ENCODE peak calls at places on chromosomes 16 and 17, in four cellular contexts. One of them, this sample, is unnamed.

GRCh38 chr16:1496464-1496863 is 3.3 kb downstream of the TELO2 start:
- DNase-seq in K562: no peak
- DNase-seq in HepG2: no peak
- DNase-seq in GM12878: no peak
- DNase-seq in this sample: no peak

GRCh38 chr16:89144681-89145080 is 26.9 kb upstream of the CDH15 start:
- DNase-seq in GM12878: no peak
- DNase-seq in HepG2: no peak
- DNase-seq in K562: no peak
- DNase-seq in this sample: no peak

GRCh38 chr16:56388209-56388608 is 37.1 kb downstream of the AMFR start:
- DNase-seq in K562: no peak
- DNase-seq in HepG2: no peak
- DNase-seq in GM12878: no peak
- DNase-seq in this sample: no peak

GRCh38 chr16:89371386-89371785 is 119.0 kb downstream of the ANKRD11 start:
- DNase-seq in GM12878: no peak
- DNase-seq in HepG2: no peak
- DNase-seq in K562: no peak
- DNase-seq in this sample: no peak

GRCh38 chr17:49890077-49890821 is 42.4 kb upstream of the TAC4 start:
- DNase-seq in HepG2: no peak
- DNase-seq in GM12878: no peak
- DNase-seq in K562: no peak
- DNase-seq in this sample: peak; percentile 42

GRCh38 chr17:71304498-71305158 is 816.2 kb upstream of the SOX9 start:
- DNase-seq in K562: no peak
- DNase-seq in HepG2: no peak
- DNase-seq in GM12878: no peak
- DNase-seq in this sample: peak; percentile 37

GRCh38 chr17:63431939-63432804 is 13.9 kb downstream of the CYB561 start:
- DNase-seq in K562: peak; percentile 90
- DNase-seq in GM12878: no peak
- DNase-seq in HepG2: peak; percentile 81
- DNase-seq in this sample: no peak

GRCh38 chr16:14475370-14476139 is 154.5 kb downstream of the PARN start:
- DNase-seq in HepG2: peak; percentile 91
- DNase-seq in GM12878: no peak
- DNase-seq in K562: no peak
- DNase-seq in this sample: no peak

GRCh38 chr16:72211085-72211484 is 39.1 kb upstream of the PMFBP1 start:
- DNase-seq in K562: no peak
- DNase-seq in HepG2: no peak
- DNase-seq in GM12878: no peak
- DNase-seq in this sample: no peak

GRCh38 chr17:41620583-41621434 is 3.6 kb downstream of the KRT17 start:
- DNase-seq in K562: no peak
- DNase-seq in GM12878: no peak
- DNase-seq in HepG2: no peak
- DNase-seq in this sample: no peak

GRCh38 chr17:8075574-8076342 is 11.8 kb downstream of the ALOX12B start:
- DNase-seq in K562: no peak
- DNase-seq in GM12878: no peak
- DNase-seq in HepG2: no peak
- DNase-seq in this sample: no peak

GRCh38 chr16:58198022-58198683 is at the start of gene CSNK2A2:
- DNase-seq in GM12878: no peak
- DNase-seq in K562: peak; percentile 96
- DNase-seq in HepG2: peak; percentile 56
- DNase-seq in this sample: peak; percentile 54

GRCh38 chr16:12584488-12585233 is 219.0 kb downstream of the CPPED1 start:
- DNase-seq in GM12878: no peak
- DNase-seq in K562: no peak
- DNase-seq in HepG2: peak; percentile 91
- DNase-seq in this sample: no peak

GRCh38 chr16:61382435-61382834 is 653.8 kb downstream of the CDH8 start:
- DNase-seq in GM12878: no peak
- DNase-seq in K562: no peak
- DNase-seq in HepG2: no peak
- DNase-seq in this sample: no peak

GRCh38 chr17:75602644-75603043 is 15.0 kb downstream of the MYO15B start:
- DNase-seq in GM12878: no peak
- DNase-seq in HepG2: no peak
- DNase-seq in K562: no peak
- DNase-seq in this sample: no peak

GRCh38 chr16:64452446-64452845 is 669.4 kb downstream of the CDH11 start:
- DNase-seq in HepG2: no peak
- DNase-seq in K562: no peak
- DNase-seq in GM12878: no peak
- DNase-seq in this sample: no peak

GRCh38 chr17:9371019-9371418 is 204.6 kb downstream of the STX8 start:
- DNase-seq in K562: no peak
- DNase-seq in GM12878: peak; percentile 37
- DNase-seq in HepG2: peak; percentile 83
- DNase-seq in this sample: no peak

GRCh38 chr16:2229091-2229490 is 5.7 kb downstream of the E4F1 start:
- DNase-seq in K562: no peak
- DNase-seq in GM12878: no peak
- DNase-seq in HepG2: no peak
- DNase-seq in this sample: no peak

GRCh38 chr17:11948791-11949190 is 48.5 kb downstream of the ZNF18 start:
- DNase-seq in GM12878: no peak
- DNase-seq in HepG2: no peak
- DNase-seq in K562: no peak
- DNase-seq in this sample: no peak

GRCh38 chr16:4743217-4743897 is 9.0 kb downstream of the DNAAF8 start:
- DNase-seq in K562: no peak
- DNase-seq in GM12878: no peak
- DNase-seq in HepG2: no peak
- DNase-seq in this sample: no peak

GRCh38 chr16:3785413-3785812 is 68.1 kb upstream of the TRAP1 start:
- DNase-seq in GM12878: no peak
- DNase-seq in K562: no peak
- DNase-seq in HepG2: no peak
- DNase-seq in this sample: no peak

GRCh38 chr17:79548116-79548515 is 62.7 kb downstream of the RBFOX3 start:
- DNase-seq in HepG2: no peak
- DNase-seq in K562: no peak
- DNase-seq in GM12878: no peak
- DNase-seq in this sample: no peak

GRCh38 chr17:73705594-73705993 is 61.3 kb upstream of the SDK2 start:
- DNase-seq in GM12878: no peak
- DNase-seq in K562: no peak
- DNase-seq in HepG2: no peak
- DNase-seq in this sample: no peak

GRCh38 chr17:10668771-10669170 is 11.7 kb upstream of the MYH3 start:
- DNase-seq in K562: no peak
- DNase-seq in HepG2: no peak
- DNase-seq in GM12878: no peak
- DNase-seq in this sample: no peak

GRCh38 chr16:85448557-85449194 is 164.4 kb upstream of the GSE1 start:
- DNase-seq in GM12878: no peak
- DNase-seq in HepG2: peak; percentile 79
- DNase-seq in K562: no peak
- DNase-seq in this sample: no peak

GRCh38 chr17:59627770-59628171 is 8.1 kb downstream of the CLTC start:
- DNase-seq in K562: no peak
- DNase-seq in GM12878: no peak
- DNase-seq in HepG2: no peak
- DNase-seq in this sample: no peak

GRCh38 chr17:496761-497586 is 144.4 kb upstream of the RPH3AL start:
- DNase-seq in HepG2: no peak
- DNase-seq in GM12878: no peak
- DNase-seq in K562: no peak
- DNase-seq in this sample: no peak

GRCh38 chr16:19486744-19487325 is 35.1 kb downstream of the GDE1 start:
- DNase-seq in HepG2: no peak
- DNase-seq in GM12878: no peak
- DNase-seq in K562: peak; percentile 22
- DNase-seq in this sample: no peak

GRCh38 chr17:81471804-81472456 is 40.7 kb downstream of the ACTG1 start:
- DNase-seq in HepG2: peak; percentile 42
- DNase-seq in K562: peak; percentile 98
- DNase-seq in GM12878: no peak
- DNase-seq in this sample: peak; percentile 55

GRCh38 chr17:79943354-79944241 is 92.1 kb downstream of the TBC1D16 start:
- DNase-seq in K562: no peak
- DNase-seq in GM12878: no peak
- DNase-seq in HepG2: no peak
- DNase-seq in this sample: peak; percentile 15

GRCh38 chr17:80034977-80035686 is 540 bp downstream of the TBC1D16 start:
- DNase-seq in GM12878: no peak
- DNase-seq in K562: no peak
- DNase-seq in HepG2: no peak
- DNase-seq in this sample: peak; percentile 55

GRCh38 chr17:48672340-48672739 is 46.2 kb upstream of the HOXB9 start:
- DNase-seq in GM12878: no peak
- DNase-seq in K562: no peak
- DNase-seq in HepG2: no peak
- DNase-seq in this sample: no peak

GRCh38 chr17:13671771-13672170 is 70.0 kb upstream of the HS3ST3A1 start:
- DNase-seq in K562: no peak
- DNase-seq in GM12878: no peak
- DNase-seq in HepG2: no peak
- DNase-seq in this sample: peak; percentile 20

GRCh38 chr16:27644165-27644564 is 94.2 kb downstream of the KATNIP start:
- DNase-seq in K562: no peak
- DNase-seq in HepG2: no peak
- DNase-seq in GM12878: no peak
- DNase-seq in this sample: no peak

GRCh38 chr16:27639588-27640276 is 89.8 kb downstream of the KATNIP start:
- DNase-seq in K562: peak; percentile 77
- DNase-seq in GM12878: peak; percentile 2
- DNase-seq in HepG2: peak; percentile 58
- DNase-seq in this sample: peak; percentile 40

GRCh38 chr16:27641260-27641659 is 91.3 kb downstream of the KATNIP start:
- DNase-seq in K562: peak; percentile 60
- DNase-seq in HepG2: no peak
- DNase-seq in GM12878: no peak
- DNase-seq in this sample: no peak

GRCh38 chr16:27640277-27640600 is 90.3 kb downstream of the KATNIP start:
- DNase-seq in GM12878: no peak
- DNase-seq in HepG2: no peak
- DNase-seq in K562: no peak
- DNase-seq in this sample: peak; percentile 35

DNA sequence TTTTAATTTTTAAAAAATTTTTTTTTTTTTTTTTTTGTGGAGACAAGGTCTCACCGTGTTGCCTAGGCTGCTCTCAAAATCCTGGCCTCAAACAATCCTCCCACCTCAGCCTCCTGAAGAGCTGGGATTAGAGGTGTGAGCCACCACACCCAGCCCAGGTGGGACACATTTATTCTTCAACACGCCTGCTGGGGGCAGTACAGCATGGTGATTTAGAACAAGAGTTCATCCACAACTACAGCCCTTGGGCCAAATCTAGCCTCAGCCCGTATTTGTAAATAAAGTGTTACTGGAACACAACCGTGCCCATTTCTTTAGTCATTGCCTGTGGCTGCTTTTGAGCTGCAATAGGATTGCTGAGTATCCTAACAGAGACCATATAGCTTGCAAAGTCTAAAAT is 92.8 kb downstream of the KATNIP start:
- DNase-seq in K562: peak; percentile 44
- DNase-seq in GM12878: no peak
- DNase-seq in HepG2: peak; percentile 35
- DNase-seq in this sample: peak; percentile 49
- TF ChIP-seq CREB1 in K562: no peak
- TF ChIP-seq CREB1 in GM12878: no peak
- TF ChIP-seq CREB1 in HepG2: no peak
- TF ChIP-seq CREB1 in this sample: no peak

GRCh38 chr17:38326996-38327792 is 16.6 kb downstream of the GPR179 start:
- DNase-seq in GM12878: no peak
- DNase-seq in HepG2: no peak
- DNase-seq in K562: no peak
- DNase-seq in this sample: no peak
- TF ChIP-seq CREM in GM12878: no peak
- TF ChIP-seq CREM in HepG2: no peak
- TF ChIP-seq CREM in K562: no peak
- TF ChIP-seq CREM in this sample: no peak

GRCh38 chr17:18206962-18207361 is 18.5 kb upstream of the LLGL1 start:
- DNase-seq in GM12878: no peak
- DNase-seq in K562: no peak
- DNase-seq in HepG2: no peak
- DNase-seq in this sample: no peak

GRCh38 chr17:18203308-18203707 is 19.7 kb downstream of the ALKBH5 start:
- DNase-seq in HepG2: peak; percentile 60
- DNase-seq in K562: no peak
- DNase-seq in GM12878: no peak
- DNase-seq in this sample: no peak

GRCh38 chr17:18205861-18206260 is 19.6 kb upstream of the LLGL1 start:
- DNase-seq in GM12878: no peak
- DNase-seq in HepG2: no peak
- DNase-seq in K562: no peak
- DNase-seq in this sample: no peak

GRCh38 chr17:18213666-18214270 is 11.7 kb upstream of the LLGL1 start:
- DNase-seq in GM12878: no peak
- DNase-seq in HepG2: no peak
- DNase-seq in K562: no peak
- DNase-seq in this sample: no peak

DNA sequence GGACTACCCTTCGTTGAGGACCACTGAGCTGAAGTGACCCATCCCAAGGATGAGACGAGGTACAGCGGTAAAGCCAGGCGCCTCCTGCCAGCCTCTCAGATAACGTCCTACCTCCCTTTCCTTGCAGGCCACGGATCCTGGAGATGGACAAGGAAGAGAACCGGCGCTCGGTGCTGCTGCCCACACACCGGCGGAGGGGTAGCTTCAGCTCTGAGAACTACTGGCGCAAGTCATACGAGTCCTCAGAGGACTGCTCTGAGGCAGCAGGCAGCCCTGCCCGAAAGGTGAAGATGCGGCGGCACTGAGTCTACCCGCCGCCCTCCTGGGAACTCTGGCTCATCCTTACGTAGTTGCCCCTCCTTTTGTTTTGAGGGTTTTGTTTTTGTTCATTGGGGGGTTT is 17.3 kb upstream of the LLGL1 start:
- DNase-seq in K562: no peak
- DNase-seq in GM12878: no peak
- DNase-seq in HepG2: no peak
- DNase-seq in this sample: no peak
- TF ChIP-seq CREB1 in K562: no peak
- TF ChIP-seq CREB1 in GM12878: no peak
- TF ChIP-seq CREB1 in HepG2: no peak
- TF ChIP-seq CREB1 in this sample: no peak

DNA sequence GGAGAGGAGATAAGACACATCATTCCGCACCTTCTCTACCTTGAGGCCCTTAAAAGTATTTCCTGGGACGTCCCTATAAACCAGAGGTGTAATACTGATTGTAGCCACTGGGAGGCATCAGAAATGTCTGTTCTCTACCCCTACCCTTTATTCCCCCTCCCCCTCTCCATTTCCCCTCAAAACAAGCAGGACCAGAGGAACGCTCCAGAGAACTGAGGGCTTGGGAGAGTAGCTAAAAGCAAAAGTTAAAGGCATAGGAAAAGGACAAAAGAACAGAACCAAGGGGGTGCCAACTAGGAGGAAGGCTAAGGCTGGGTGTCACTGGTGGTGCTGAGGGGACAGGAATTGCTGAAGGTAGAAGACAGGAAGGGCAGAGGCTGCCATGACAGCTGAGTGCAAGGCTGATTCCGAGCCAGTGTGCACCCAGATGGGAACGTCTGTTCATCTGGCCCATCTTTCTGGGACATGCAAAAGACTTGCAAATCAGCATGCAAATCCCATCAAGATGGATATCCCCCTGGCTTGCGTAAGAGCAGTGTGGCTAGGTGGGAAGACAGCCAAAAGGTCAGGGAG is 6.7 kb downstream of the CAMTA2 start:
- DNase-seq in HepG2: peak; percentile 54
- DNase-seq in GM12878: no peak
- DNase-seq in K562: peak; percentile 66
- DNase-seq in this sample: peak; percentile 31
- TF ChIP-seq CREM in HepG2: no peak
- TF ChIP-seq CREM in GM12878: no peak
- TF ChIP-seq CREM in K562: no peak
- TF ChIP-seq CREM in this sample: no peak